ENCODE peak calls at places on chromosomes 7 and 10, in seven cellular contexts. W is DND-41, K is glutamatergic neuron, Z is right atrium auricular region, V is left lung, H is B cell, O is A549. S is an unnamed sample.
A peak's percentile ranks its signal among the peaks of the same experiment; 100 is the strongest.

GRCh38 chr7:78301361-78301760 is 502.8 kb downstream of the PHTF2 start:
- DNase-seq in O (no peak), Z (no peak), K (no peak), H (no peak), V (no peak), W (no peak), S (no peak)

GRCh38 chr10:58701398-58702135 is 188.9 kb downstream of the BICC1 start:
- DNase-seq in W (no peak), O (peak; percentile 20), Z (no peak), V (no peak), H (no peak), K (no peak), S (no peak)

GRCh38 chr10:5589963-5590511 is 65.3 kb downstream of the CALML3 start:
- DNase-seq in O (peak; percentile 57), H (peak; percentile 30), K (no peak), V (no peak), Z (no peak), W (no peak), S (peak; percentile 17)

GRCh38 chr7:32298403-32299132 is 191.6 kb downstream of the LSM5 start:
- DNase-seq in O (no peak), V (peak; percentile 74), H (no peak), K (peak; percentile 58), W (no peak), Z (no peak), S (no peak)

GRCh38 chr7:30682131-30683083 is at the start of gene CRHR2:
- DNase-seq in V (no peak), Z (no peak), K (peak; percentile 72), O (no peak), W (no peak), H (no peak), S (peak; percentile 56)

GRCh38 chr7:132251327-132251659 is 325.0 kb downstream of the PLXNA4 start:
- DNase-seq in W (no peak), K (no peak), V (peak; percentile 88), O (peak; percentile 17), H (no peak), Z (peak; percentile 74), S (no peak)

GRCh38 chr7:47636693-47637175 is 54.8 kb upstream of the TNS3 start:
- DNase-seq in K (no peak), V (no peak), H (no peak), W (no peak), O (no peak), Z (no peak), S (no peak)

GRCh38 chr10:113007343-113007771 is 57.3 kb downstream of the TCF7L2 start:
- DNase-seq in V (no peak), Z (no peak), W (peak; percentile 77), K (no peak), H (no peak), O (no peak), S (peak; percentile 70)

GRCh38 chr7:116316838-116317612 is 106.7 kb downstream of the TES start:
- DNase-seq in H (no peak), O (peak; percentile 98), W (no peak), V (no peak), Z (peak; percentile 79), K (no peak), S (peak; percentile 28)

GRCh38 chr10:8365935-8366911 is 311.7 kb downstream of the GATA3 start:
- DNase-seq in W (peak; percentile 69), H (no peak), Z (no peak), O (peak; percentile 99), V (no peak), K (no peak), S (peak; percentile 73)

GRCh38 chr7:5872326-5872725 is 8.3 kb upstream of the OCM start:
- DNase-seq in Z (no peak), O (no peak), V (no peak), W (no peak), K (no peak), H (no peak), S (no peak)

GRCh38 chr10:28661035-28661434 is 16.3 kb upstream of the BAMBI start:
- DNase-seq in O (peak; percentile 50), H (no peak), V (no peak), K (no peak), Z (no peak), W (no peak), S (no peak)

GRCh38 chr7:137343483-137343841 is at the start of gene PTN:
- DNase-seq in Z (peak; percentile 70), K (peak; percentile 56), H (no peak), W (no peak), O (no peak), V (peak; percentile 71), S (no peak)

GRCh38 chr7:67019562-67020390 is 23.1 kb downstream of the TYW1 start:
- DNase-seq in W (no peak), V (no peak), K (no peak), O (no peak), H (no peak), Z (no peak), S (peak; percentile 11)

GRCh38 chr7:36161996-36162395 is 8.9 kb downstream of the EEPD1 start:
- DNase-seq in W (no peak), V (no peak), H (no peak), K (no peak), O (peak; percentile 31), Z (no peak), S (no peak)

GRCh38 chr10:107865691-107866090 is 701.2 kb upstream of the SORCS1 start:
- DNase-seq in H (no peak), K (no peak), O (no peak), Z (no peak), W (no peak), V (no peak), S (no peak)

GRCh38 chr7:100169147-100169850 is 882 bp upstream of the GAL3ST4 start:
- DNase-seq in O (no peak), V (no peak), W (no peak), K (no peak), Z (no peak), H (no peak), S (peak; percentile 50)

GRCh38 chr7:73865738-73866445 is 4.9 kb downstream of the TMEM270 start:
- DNase-seq in H (no peak), Z (no peak), K (peak; percentile 39), O (peak; percentile 63), W (no peak), V (peak; percentile 7), S (peak; percentile 32)

GRCh38 chr10:22557321-22557720 is 157.1 kb downstream of the PIP4K2A start:
- DNase-seq in H (no peak), K (no peak), Z (no peak), O (no peak), V (no peak), W (no peak), S (no peak)
- TF ChIP-seq CTCF in H (no peak), K (no peak), Z (no peak), O (no peak), V (no peak), W (no peak), S (no peak)

DNA sequence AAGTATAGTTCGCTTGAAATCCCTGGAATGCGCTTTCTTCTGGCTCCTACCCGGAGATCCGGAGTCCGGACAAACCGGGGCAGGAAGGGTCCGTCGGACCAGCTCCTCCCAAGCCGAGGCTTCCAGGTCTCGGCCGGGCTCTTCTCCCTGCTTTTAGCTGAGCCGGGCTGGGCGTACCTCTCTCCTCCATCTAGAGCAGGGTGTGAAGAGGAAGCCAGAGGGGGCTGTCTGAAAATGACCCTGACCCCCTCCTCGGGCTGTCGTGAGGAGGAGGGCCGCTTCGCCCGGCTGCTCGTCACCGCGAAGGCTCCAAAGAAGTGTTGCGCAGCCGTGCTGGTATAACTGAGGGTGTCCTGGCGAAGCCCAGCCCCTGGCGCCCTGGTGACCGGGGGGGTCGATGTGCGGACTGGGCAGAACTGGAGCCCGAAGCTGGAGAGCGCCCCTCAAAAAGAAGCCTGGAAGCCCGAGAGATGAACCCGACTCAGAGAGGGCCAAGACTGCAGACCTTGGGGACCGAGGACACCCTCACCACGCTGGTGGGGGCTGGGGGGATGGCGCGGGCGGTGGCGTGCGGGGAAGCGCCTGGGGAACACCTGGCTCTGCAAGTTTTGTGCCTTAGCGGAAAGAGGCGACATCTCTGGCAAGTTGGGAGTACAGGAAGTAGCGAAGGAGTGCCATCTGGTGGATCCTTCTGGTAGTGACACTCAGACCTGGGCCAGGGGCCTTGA is 5.7 kb downstream of the KAZALD1 start:
- DNase-seq in W (peak; percentile 87), H (peak; percentile 79), K (peak; percentile 81), O (peak; percentile 90), Z (peak; percentile 86), V (peak; percentile 84), S (peak; percentile 88)
- TF ChIP-seq CTCF in W (peak; percentile 90), H (peak; percentile 95), K (peak; percentile 88), O (peak; percentile 89), Z (peak; percentile 93), V (peak; percentile 93), S (peak; percentile 88)

DNA sequence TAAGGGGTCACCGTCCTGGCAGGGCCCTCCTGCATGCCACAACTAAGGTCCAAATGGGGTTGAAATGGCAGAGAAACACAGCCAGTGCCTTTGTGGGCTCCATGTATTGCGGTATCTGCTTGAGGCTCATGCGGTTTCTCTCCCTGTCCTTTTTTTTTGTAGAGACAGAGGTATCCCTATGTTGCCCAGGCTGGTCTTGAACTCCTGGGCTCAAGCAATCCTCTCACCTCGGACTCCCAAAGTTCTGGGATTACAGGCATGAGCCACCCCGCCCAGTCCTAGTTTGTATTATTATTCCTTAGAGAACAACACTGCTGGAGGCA is 64.1 kb upstream of the WAPL start:
- DNase-seq in V (no peak), H (no peak), O (no peak), Z (no peak), K (no peak), W (no peak), S (no peak)
- TF ChIP-seq CTCF in V (peak; percentile 42), H (peak; percentile 42), O (peak; percentile 21), Z (peak; percentile 35), K (peak; percentile 43), W (no peak), S (peak; percentile 20)

GRCh38 chr10:103602028-103602851 is 108.7 kb downstream of the NEURL1 start:
- DNase-seq in O (no peak), H (no peak), Z (no peak), W (no peak), V (peak; percentile 72), K (no peak), S (no peak)

GRCh38 chr10:103602852-103603155 is 109.3 kb downstream of the NEURL1 start:
- DNase-seq in Z (no peak), O (no peak), V (no peak), K (no peak), W (no peak), H (no peak), S (no peak)

GRCh38 chr10:103603382-103603781 is 109.9 kb downstream of the NEURL1 start:
- DNase-seq in W (no peak), V (no peak), O (no peak), K (no peak), Z (no peak), H (no peak), S (no peak)

GRCh38 chr10:103609231-103610082 is 116.0 kb downstream of the NEURL1 start:
- DNase-seq in Z (no peak), W (no peak), K (no peak), H (no peak), O (no peak), V (no peak), S (no peak)

DNA sequence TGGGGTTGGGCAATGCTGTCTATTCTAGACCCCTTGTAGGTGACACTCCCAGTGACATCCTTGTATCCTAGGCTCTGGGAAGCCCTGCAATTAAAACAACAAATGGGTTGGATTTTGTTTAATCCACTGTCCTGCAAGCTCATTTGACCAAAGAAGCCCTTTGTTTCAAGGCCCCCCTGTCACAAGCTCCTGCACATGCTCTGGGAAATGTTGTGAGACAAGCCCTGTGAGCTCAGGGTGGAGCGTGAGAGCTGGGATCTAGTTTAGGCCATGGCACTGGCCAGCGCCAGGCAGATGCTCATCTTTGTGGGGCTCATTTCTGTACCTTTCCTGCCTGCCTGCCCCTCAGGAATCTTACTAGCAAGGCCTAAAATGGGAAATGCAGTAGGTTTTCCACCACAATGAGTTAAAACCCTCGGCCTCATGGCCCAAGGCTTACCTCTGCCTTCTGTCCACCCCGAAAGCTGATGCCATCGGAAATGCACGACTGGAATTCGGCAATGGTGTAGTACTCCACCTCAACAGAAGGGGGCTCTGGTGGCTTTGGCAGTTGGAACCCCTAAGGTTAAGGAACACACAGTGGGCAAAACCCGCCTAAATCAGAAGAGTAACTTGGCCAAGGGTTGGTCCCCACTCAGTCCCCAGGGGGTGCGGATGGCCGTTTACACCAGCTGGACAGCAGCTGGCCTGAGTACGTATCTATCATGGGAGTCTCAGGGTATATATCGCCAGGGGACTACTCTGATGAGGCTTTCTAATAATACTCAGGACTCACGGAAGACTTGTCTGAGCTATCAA is 112.1 kb downstream of the NEURL1 start:
- DNase-seq in K (no peak), O (peak; percentile 55), Z (peak; percentile 88), W (peak; percentile 29), H (no peak), V (no peak), S (peak; percentile 58)
- TF ChIP-seq CTCF in K (peak; percentile 68), O (peak; percentile 53), Z (peak; percentile 88), W (peak; percentile 68), H (peak; percentile 52), V (peak; percentile 65), S (peak; percentile 77)